ENCODE peak calls at places on chromosomes 2 and 18, in eight cellular contexts. F, K, P, M, E, A, G and B are unnamed samples.

GRCh38 chr18:25329783-25330182 is 22.2 kb downstream of the ZNF521 start:
- DNase-seq in M (no peak), K (no peak), P (no peak), A (no peak), E (no peak), G (no peak), F (no peak), B (no peak)

GRCh38 chr2:103738626-103739025 is 976.8 kb downstream of the TMEM182 start:
- DNase-seq in A (no peak), E (no peak), G (no peak), M (no peak), P (no peak), F (no peak), K (no peak), B (no peak)

GRCh38 chr2:234425923-234426603 is 70.8 kb downstream of the ARL4C start:
- DNase-seq in K (no peak), F (no peak), G (no peak), M (no peak), A (no peak), P (peak; percentile 48), E (peak; percentile 92), B (no peak)

GRCh38 chr2:1055014-1055595 is 104.5 kb downstream of the SNTG2 start:
- DNase-seq in M (peak; percentile 93), G (no peak), P (no peak), A (no peak), E (no peak), F (no peak), K (peak; percentile 65), B (peak; percentile 88)

GRCh38 chr2:219509780-219510511 is 4.3 kb upstream of the ASIC4 start:
- DNase-seq in A (no peak), G (no peak), P (peak; percentile 59), E (peak; percentile 48), M (peak; percentile 45), K (peak; percentile 69), F (peak; percentile 63), B (peak; percentile 33)

GRCh38 chr2:196268538-196269338 is 97.4 kb upstream of the STK17B start:
- DNase-seq in M (peak; percentile 74), F (no peak), G (no peak), A (no peak), K (no peak), P (no peak), E (no peak), B (no peak)

GRCh38 chr18:13147146-13147545 is 71.4 kb upstream of the LDLRAD4 start:
- DNase-seq in K (no peak), P (no peak), E (no peak), G (no peak), F (no peak), M (no peak), A (no peak), B (no peak)

GRCh38 chr2:160042054-160042453 is 20.4 kb downstream of the PLA2R1 start:
- DNase-seq in P (no peak), M (no peak), E (no peak), K (no peak), G (no peak), A (no peak), F (no peak), B (no peak)

GRCh38 chr2:15817748-15818147 is 122.6 kb upstream of the MYCN start:
- DNase-seq in P (no peak), K (no peak), F (no peak), G (no peak), M (no peak), E (no peak), A (no peak), B (no peak)

GRCh38 chr2:26938399-26938798 is 32.0 kb upstream of the MAPRE3 start:
- DNase-seq in F (no peak), E (no peak), K (no peak), G (no peak), P (no peak), A (no peak), M (no peak), B (no peak)

GRCh38 chr18:2223859-2224258 is 347.4 kb downstream of the METTL4 start:
- DNase-seq in K (peak; percentile 75), G (no peak), E (no peak), P (no peak), A (no peak), F (peak; percentile 16), M (peak; percentile 6), B (peak; percentile 28)

GRCh38 chr2:238376884-238377391 is 49.8 kb upstream of the ASB1 start:
- DNase-seq in M (peak; percentile 30), E (no peak), K (peak; percentile 51), A (no peak), P (no peak), G (no peak), F (no peak), B (peak; percentile 25)

GRCh38 chr2:219551412-219551811 is 7.6 kb downstream of the TMEM198 start:
- DNase-seq in M (peak; percentile 49), E (peak; percentile 19), G (no peak), P (no peak), F (peak; percentile 52), K (peak; percentile 55), A (no peak), B (no peak)

GRCh38 chr2:86821306-86821705 is 30.6 kb upstream of the CD8A start:
- DNase-seq in F (no peak), A (no peak), E (peak; percentile 55), G (no peak), M (no peak), P (no peak), K (no peak), B (no peak)

GRCh38 chr2:11101430-11101829 is 53.8 kb upstream of the SLC66A3 start:
- DNase-seq in K (no peak), A (no peak), F (no peak), M (no peak), P (no peak), E (no peak), G (peak; percentile 53), B (no peak)

GRCh38 chr2:234269769-234270204 is 219.3 kb downstream of the SPP2 start:
- DNase-seq in M (peak; percentile 71), K (peak; percentile 89), E (no peak), P (no peak), A (no peak), F (no peak), G (no peak), B (peak; percentile 32)

GRCh38 chr2:101704816-101705565 is 7.5 kb downstream of the MAP4K4 start:
- DNase-seq in F (no peak), P (no peak), E (no peak), M (peak; percentile 26), G (no peak), K (peak; percentile 27), A (no peak), B (no peak)

GRCh38 chr2:224584111-224584764 is 925 bp downstream of the CUL3 start:
- DNase-seq in G (peak; percentile 69), K (peak; percentile 49), M (peak; percentile 38), P (peak; percentile 36), E (peak; percentile 31), F (peak; percentile 16), A (no peak), B (peak; percentile 30)

GRCh38 chr2:9474361-9475117 is at the start of gene IAH1:
- DNase-seq in G (peak; percentile 89), K (peak; percentile 54), F (peak; percentile 65), A (no peak), M (no peak), P (peak; percentile 63), E (peak; percentile 77), B (no peak)

GRCh38 chr2:28539095-28539494 is 43.2 kb downstream of the PLB1 start:
- DNase-seq in P (no peak), E (no peak), M (no peak), F (no peak), K (peak; percentile 36), A (no peak), G (no peak), B (no peak)

GRCh38 chr2:135124924-135125886 is 73.1 kb downstream of the RAB3GAP1 start:
- DNase-seq in M (peak; percentile 17), A (no peak), E (no peak), K (peak; percentile 17), P (no peak), G (no peak), F (peak; percentile 40), B (no peak)

GRCh38 chr2:227285741-227286140 is 39.3 kb upstream of the MFF start:
- DNase-seq in A (no peak), M (no peak), F (no peak), G (no peak), E (no peak), K (no peak), P (no peak), B (no peak)

GRCh38 chr2:227280895-227281294 is 44.2 kb upstream of the MFF start:
- DNase-seq in G (no peak), K (peak; percentile 12), M (peak; percentile 5), A (no peak), E (no peak), F (no peak), P (no peak), B (peak; percentile 23)
- H3K27ac ChIP-seq in G (no peak overlapping the region), K (no peak overlapping the region), M (no peak overlapping the region), A (no peak overlapping the region), E (no peak overlapping the region), F (no peak overlapping the region), P (no peak overlapping the region), B (no peak overlapping the region)

DNA sequence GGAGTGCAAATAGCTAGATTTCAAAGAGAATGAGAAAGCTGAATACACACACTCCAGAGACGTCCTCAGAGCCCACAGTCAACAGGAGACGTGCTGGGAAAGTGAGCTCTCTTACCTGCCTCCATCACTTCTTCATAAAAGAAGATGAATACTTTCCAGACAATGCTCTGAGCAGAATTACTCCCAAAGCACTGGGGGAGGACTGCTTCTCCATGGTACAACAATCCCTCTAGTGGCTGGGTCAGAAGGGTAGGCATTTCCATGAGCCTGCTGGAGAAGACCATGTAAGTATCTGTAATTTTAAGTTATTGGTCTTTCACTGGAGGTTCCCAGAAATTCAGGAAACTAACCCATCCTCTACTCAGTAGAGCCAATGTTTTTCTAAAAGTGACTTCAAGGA is 190.3 kb downstream of the RBM43 start:
- DNase-seq in M (peak; percentile 67), K (peak; percentile 79), G (no peak), A (no peak), P (no peak), E (no peak), F (peak; percentile 35), B (peak; percentile 40)
- TF ChIP-seq CTCF in M (peak; percentile 56), K (peak; percentile 72), G (no peak), A (peak; percentile 36), P (no peak), E (no peak), F (peak; percentile 27), B (peak; percentile 73)

GRCh38 chr2:190343170-190343499 is 254 bp upstream of the INPP1 start:
- DNase-seq in P (no peak), E (no peak), M (no peak), A (no peak), K (no peak), G (no peak), F (no peak), B (no peak)
- H3K4me3 ChIP-seq in P (peak overlapping the region; percentile 79), E (peak overlapping the region; percentile 74), M (peak overlapping the region; percentile 86), A (peak overlapping the region; percentile 49), K (no peak overlapping the region), G (peak overlapping the region; percentile 73), F (peak overlapping the region; percentile 63), B (peak overlapping the region; percentile 62)

DNA sequence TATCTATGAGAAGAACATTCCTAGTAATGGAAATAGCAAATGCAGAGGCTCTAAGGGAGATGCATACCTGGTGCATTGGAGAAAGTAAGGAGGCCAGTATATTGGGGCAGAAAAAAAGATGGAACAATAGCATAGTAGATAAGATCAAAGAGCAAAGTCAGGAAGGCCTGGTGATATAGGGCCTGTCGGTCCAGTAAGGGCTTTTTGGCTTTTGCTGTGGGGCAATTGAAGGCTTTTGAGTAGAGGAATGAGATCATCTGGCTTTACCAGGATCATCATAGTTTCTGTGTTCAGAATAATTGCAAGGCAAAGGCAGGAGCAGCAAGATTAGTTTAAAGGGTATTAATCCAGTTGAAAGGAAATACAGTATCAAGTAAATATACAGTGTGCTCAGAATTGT is 111.8 kb downstream of the EHBP1 start:
- DNase-seq in K (no peak), M (no peak), A (no peak), P (no peak), F (no peak), E (no peak), G (no peak), B (no peak)
- H3K27ac ChIP-seq in K (no peak overlapping the region), M (no peak overlapping the region), A (no peak overlapping the region), P (no peak overlapping the region), F (no peak overlapping the region), E (no peak overlapping the region), G (no peak overlapping the region), B (no peak overlapping the region)